ENCODE peak calls at places on chromosomes 1 and 21, in eight cellular contexts. B is activated CD8-positive, alpha-beta T cell treated with anti-CD3 and anti-CD28 coated beads for 36 hours; A is DMS79; Z is Ammon's horn; X is hypothalamus; W is activated naive CD4-positive, alpha-beta T cell; Q is stimulated activated CD4-positive, alpha-beta T cell treated with anti-CD3 and anti-CD28 coated beads, Interleukin-12 subunit alpha, Interleukin-12 subunit beta, amount 100 ng/mL, for 4 hours; D is WTC11. C is an unnamed sample.

GRCh38 chr1:43981636-43982035 is 2.6 kb downstream of the B4GALT2 start:
- DNase-seq in B (no peak), A (no peak), Z (no peak), X (no peak), W (no peak), Q (no peak), D (no peak), C (no peak)

GRCh38 chr1:5424802-5425201 is 567.4 kb downstream of the NPHP4 start:
- DNase-seq in B (no peak), A (peak; percentile 38), Z (no peak), X (no peak), W (no peak), Q (no peak), D (no peak), C (no peak)

GRCh38 chr1:207309775-207310273 is 11.7 kb upstream of the CD55 start:
- DNase-seq in B (no peak), A (no peak), Z (no peak), X (no peak), W (no peak), Q (no peak), D (no peak), C (peak; percentile 53)

GRCh38 chr1:203039609-203040517 is 13.6 kb downstream of the PPFIA4 start:
- DNase-seq in B (peak; percentile 23), A (no peak), Z (no peak), X (no peak), W (no peak), Q (no peak), D (peak; percentile 85), C (no peak)

GRCh38 chr1:57377731-57378139 is 46.1 kb downstream of the DAB1 start:
- DNase-seq in B (no peak), A (no peak), Z (no peak), X (no peak), W (no peak), Q (no peak), D (no peak), C (no peak)

GRCh38 chr21:34632498-34632897 is 17.6 kb upstream of the RCAN1 start:
- DNase-seq in B (no peak), A (no peak), Z (no peak), X (no peak), W (no peak), Q (no peak), D (no peak), C (no peak)

GRCh38 chr1:55428944-55429931 is 214.1 kb upstream of the USP24 start:
- DNase-seq in B (no peak), A (no peak), Z (no peak), X (no peak), W (no peak), Q (no peak), D (no peak), C (no peak)

GRCh38 chr1:10193340-10193739 is 17.0 kb upstream of the KIF1B start:
- DNase-seq in B (no peak), A (no peak), Z (no peak), X (no peak), W (no peak), Q (no peak), D (no peak), C (no peak)

GRCh38 chr1:24932284-24932683 is 2.2 kb upstream of the RUNX3 start:
- DNase-seq in B (peak; percentile 73), A (peak; percentile 18), Z (no peak), X (no peak), W (peak; percentile 25), Q (peak; percentile 70), D (peak; percentile 79), C (peak; percentile 93)

GRCh38 chr1:40057310-40058030 is 16.9 kb downstream of the CAP1 start:
- DNase-seq in B (no peak), A (no peak), Z (no peak), X (no peak), W (no peak), Q (no peak), D (no peak), C (no peak)

GRCh38 chr21:39084073-39084472 is 99.2 kb downstream of the PSMG1 start:
- DNase-seq in B (no peak), A (no peak), Z (no peak), X (no peak), W (no peak), Q (no peak), D (no peak), C (no peak)

GRCh38 chr21:33944185-33944763 is 28.7 kb upstream of the ATP5PO start:
- DNase-seq in B (no peak), A (no peak), Z (no peak), X (no peak), W (no peak), Q (no peak), D (no peak), C (peak; percentile 29)

GRCh38 chr1:76759950-76760349 is 107.3 kb upstream of the ST6GALNAC5 start:
- DNase-seq in B (peak; percentile 14), A (peak; percentile 8), Z (no peak), X (no peak), W (no peak), Q (no peak), D (no peak), C (no peak)

GRCh38 chr21:38567577-38568360 is 69.5 kb upstream of the ERG start:
- DNase-seq in B (no peak), A (no peak), Z (peak; percentile 13), X (no peak), W (no peak), Q (no peak), D (no peak), C (no peak)

GRCh38 chr1:66690666-66691381 is 61.4 kb upstream of the DYNLT5 start:
- DNase-seq in B (no peak), A (no peak), Z (no peak), X (no peak), W (no peak), Q (no peak), D (no peak), C (no peak)

GRCh38 chr1:192564099-192564498 is 11.5 kb upstream of the RGS1 start:
- DNase-seq in B (no peak), A (no peak), Z (no peak), X (no peak), W (no peak), Q (no peak), D (no peak), C (no peak)

C was measured in activated CD4-positive, alpha-beta T cell treated with anti-CD3 and anti-CD28 coated beads, Interleukin-2, amount 10 ng/mL, durations not matched to agents 24 days and 14 days.